ENCODE peak calls at places on chromosomes 2 and 18, in four cellular contexts. One of them, this sample, is unnamed.

GRCh38 chr18:74375999-74376398 is 60.4 kb downstream of the C18orf63 start:
- DNase-seq in GM13977: no peak
- DNase-seq in Calu3: peak
- DNase-seq in GM20000: no peak
- DNase-seq in this sample: no peak

GRCh38 chr2:53896864-53897263 is 37.1 kb upstream of the GPR75 start:
- DNase-seq in GM13977: no peak
- DNase-seq in Calu3: peak
- DNase-seq in GM20000: no peak
- DNase-seq in this sample: no peak

GRCh38 chr2:104434363-104434792 is 419.5 kb upstream of the POU3F3 start:
- DNase-seq in GM20000: peak
- DNase-seq in GM13977: peak
- DNase-seq in Calu3: peak
- DNase-seq in this sample: peak

GRCh38 chr2:64937341-64938230 is 51.6 kb upstream of the SLC1A4 start:
- DNase-seq in GM20000: no peak
- DNase-seq in Calu3: no peak
- DNase-seq in GM13977: no peak
- DNase-seq in this sample: no peak

GRCh38 chr2:32743480-32744236 is 115.8 kb downstream of the TTC27 start:
- DNase-seq in GM13977: peak
- DNase-seq in GM20000: peak
- DNase-seq in Calu3: no peak
- DNase-seq in this sample: no peak

GRCh38 chr2:236550701-236551465 is 18.7 kb upstream of the ACKR3 start:
- DNase-seq in GM13977: peak
- DNase-seq in GM20000: peak
- DNase-seq in Calu3: no peak
- DNase-seq in this sample: peak

GRCh38 chr2:42959148-42959992 is 167.0 kb upstream of the HAAO start:
- DNase-seq in GM20000: no peak
- DNase-seq in GM13977: no peak
- DNase-seq in Calu3: no peak
- DNase-seq in this sample: no peak

GRCh38 chr2:173467751-173468150 is 113.1 kb downstream of the CDCA7 start:
- DNase-seq in Calu3: no peak
- DNase-seq in GM20000: no peak
- DNase-seq in GM13977: no peak
- DNase-seq in this sample: no peak

GRCh38 chr2:190343500-190344274 is at the start of gene INPP1:
- DNase-seq in GM20000: peak
- DNase-seq in GM13977: peak
- DNase-seq in Calu3: peak
- DNase-seq in this sample: peak

GRCh38 chr2:239603411-239604356 is 202.9 kb upstream of the HDAC4 start:
- DNase-seq in GM20000: no peak
- DNase-seq in GM13977: no peak
- DNase-seq in Calu3: no peak
- DNase-seq in this sample: no peak

GRCh38 chr18:42328931-42329330 is 373.9 kb downstream of the PIK3C3 start:
- DNase-seq in Calu3: no peak
- DNase-seq in GM20000: no peak
- DNase-seq in GM13977: no peak
- DNase-seq in this sample: no peak

GRCh38 chr2:197008229-197008628 is 81.7 kb upstream of the PGAP1 start:
- DNase-seq in Calu3: no peak
- DNase-seq in GM20000: no peak
- DNase-seq in GM13977: no peak
- DNase-seq in this sample: no peak

GRCh38 chr2:165646321-165646801 is 147.7 kb downstream of the GALNT3 start:
- DNase-seq in Calu3: no peak
- DNase-seq in GM20000: no peak
- DNase-seq in GM13977: no peak
- DNase-seq in this sample: no peak

GRCh38 chr2:173271825-173272224 is 82.8 kb upstream of the CDCA7 start:
- DNase-seq in Calu3: peak
- DNase-seq in GM20000: no peak
- DNase-seq in GM13977: no peak
- DNase-seq in this sample: no peak

GRCh38 chr2:110881908-110882307 is 149.5 kb downstream of the ACOXL start:
- DNase-seq in GM13977: no peak
- DNase-seq in Calu3: no peak
- DNase-seq in GM20000: no peak
- DNase-seq in this sample: peak

GRCh38 chr18:22822841-22823508 is 110.2 kb upstream of the RBBP8 start:
- DNase-seq in GM20000: peak
- DNase-seq in Calu3: no peak
- DNase-seq in GM13977: peak
- DNase-seq in this sample: no peak

GRCh38 chr2:220876074-220876824 is 695.9 kb downstream of the EPHA4 start:
- DNase-seq in GM13977: no peak
- DNase-seq in GM20000: no peak
- DNase-seq in Calu3: no peak
- DNase-seq in this sample: no peak

GRCh38 chr2:3692375-3692774 is 11.0 kb upstream of the DCDC2C start:
- DNase-seq in Calu3: peak
- DNase-seq in GM20000: peak
- DNase-seq in GM13977: no peak
- DNase-seq in this sample: no peak
- TF ChIP-seq CTCF in Calu3: peak
- TF ChIP-seq CTCF in GM20000: no peak
- TF ChIP-seq CTCF in GM13977: peak
- TF ChIP-seq CTCF in this sample: peak

GRCh38 chr2:206390181-206390580 is 53.2 kb upstream of the ADAM23 start:
- DNase-seq in GM13977: no peak
- DNase-seq in Calu3: no peak
- DNase-seq in GM20000: no peak
- DNase-seq in this sample: no peak

GRCh38 chr2:206389164-206389563 is 54.2 kb upstream of the ADAM23 start:
- DNase-seq in GM13977: no peak
- DNase-seq in GM20000: no peak
- DNase-seq in Calu3: no peak
- DNase-seq in this sample: no peak

GRCh38 chr2:206396216-206396615 is 47.1 kb upstream of the ADAM23 start:
- DNase-seq in GM20000: no peak
- DNase-seq in Calu3: no peak
- DNase-seq in GM13977: no peak
- DNase-seq in this sample: no peak

DNA sequence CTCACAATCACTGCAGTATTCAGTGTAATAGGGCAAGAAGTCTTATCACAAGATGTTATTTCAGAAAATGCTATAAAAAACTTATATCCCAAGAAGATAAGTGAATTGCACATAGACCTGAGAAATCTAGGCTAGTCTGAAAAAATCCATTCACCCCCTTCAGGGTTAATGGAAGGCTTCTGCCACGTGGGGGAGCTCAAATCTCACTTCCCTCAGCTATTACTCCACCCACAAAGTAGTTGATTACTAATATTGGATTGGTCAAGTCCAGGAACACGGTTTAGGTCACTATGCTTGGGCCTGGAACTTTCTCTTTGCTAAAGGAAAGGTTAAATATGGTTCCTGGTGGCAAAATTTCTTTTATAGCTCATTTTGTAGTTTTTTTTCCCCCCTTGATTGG is 51.2 kb upstream of the ADAM23 start:
- DNase-seq in GM20000: peak
- DNase-seq in Calu3: peak
- DNase-seq in GM13977: peak
- DNase-seq in this sample: peak
- TF ChIP-seq CTCF in GM20000: peak
- TF ChIP-seq CTCF in Calu3: peak
- TF ChIP-seq CTCF in GM13977: peak
- TF ChIP-seq CTCF in this sample: peak

DNA sequence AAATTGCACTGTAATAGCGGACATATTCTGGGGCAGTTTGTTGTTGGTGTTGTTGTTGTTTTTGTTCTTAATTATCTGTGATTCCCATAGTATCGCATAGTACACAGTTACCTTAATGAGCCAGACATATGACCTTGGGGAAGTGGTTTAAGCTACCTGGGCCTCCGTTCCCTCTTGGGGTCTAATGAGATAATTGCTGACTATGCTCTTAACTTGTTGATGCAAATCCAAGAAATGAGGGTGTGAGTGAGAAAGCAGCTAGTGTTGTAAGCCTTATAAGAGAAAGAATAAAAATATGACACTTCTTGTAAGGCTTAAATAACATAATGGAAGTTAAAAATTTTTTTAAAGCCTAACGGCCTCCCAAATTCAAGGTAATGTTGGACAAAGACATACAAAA is 7.1 kb downstream of the NMI start:
- DNase-seq in Calu3: no peak
- DNase-seq in GM20000: no peak
- DNase-seq in GM13977: no peak
- DNase-seq in this sample: no peak
- TF ChIP-seq CTCF in Calu3: no peak
- TF ChIP-seq CTCF in GM20000: no peak
- TF ChIP-seq CTCF in GM13977: no peak
- TF ChIP-seq CTCF in this sample: no peak

DNA sequence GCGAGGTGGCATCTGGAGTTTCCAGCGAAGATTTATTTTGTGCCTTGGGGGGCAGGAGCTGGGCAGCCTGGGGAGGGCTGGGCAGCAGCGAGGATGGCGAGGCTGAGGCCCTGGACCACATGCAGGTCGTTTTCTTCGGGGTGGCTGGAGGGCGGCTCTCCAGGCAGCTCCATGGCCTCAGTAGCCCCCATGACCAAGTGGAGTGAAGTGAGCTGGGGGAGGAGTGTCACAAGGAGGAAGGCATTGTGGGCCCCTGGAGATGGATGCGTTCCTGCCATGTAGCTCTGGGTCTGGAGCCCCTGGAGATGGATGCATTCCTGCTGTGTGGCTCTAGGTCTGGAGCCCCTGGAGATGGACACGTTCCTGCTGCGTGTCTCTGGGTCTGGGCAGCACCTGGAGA is 40.4 kb downstream of the SH3BP4 start:
- DNase-seq in GM13977: no peak
- DNase-seq in Calu3: no peak
- DNase-seq in GM20000: no peak
- DNase-seq in this sample: no peak
- TF ChIP-seq CTCF in GM13977: no peak
- TF ChIP-seq CTCF in Calu3: no peak
- TF ChIP-seq CTCF in GM20000: no peak
- TF ChIP-seq CTCF in this sample: no peak

GRCh38 chr18:55869965-55870585 is 282.1 kb upstream of the TCF4 start:
- DNase-seq in Calu3: no peak
- DNase-seq in GM20000: no peak
- DNase-seq in GM13977: no peak
- DNase-seq in this sample: no peak

GRCh38 chr18:55863876-55864275 is 275.9 kb upstream of the TCF4 start:
- DNase-seq in GM13977: no peak
- DNase-seq in Calu3: no peak
- DNase-seq in GM20000: no peak
- DNase-seq in this sample: no peak

GRCh38 chr18:55869547-55869946 is 281.6 kb upstream of the TCF4 start:
- DNase-seq in Calu3: no peak
- DNase-seq in GM13977: no peak
- DNase-seq in GM20000: no peak
- DNase-seq in this sample: no peak

GRCh38 chr18:55868909-55869308 is 280.9 kb upstream of the TCF4 start:
- DNase-seq in GM20000: no peak
- DNase-seq in Calu3: no peak
- DNase-seq in GM13977: no peak
- DNase-seq in this sample: no peak
- TF ChIP-seq CTCF in GM20000: no peak
- TF ChIP-seq CTCF in Calu3: no peak
- TF ChIP-seq CTCF in GM13977: no peak
- TF ChIP-seq CTCF in this sample: no peak

GRCh38 chr2:108195133-108195439 is 44.7 kb upstream of the SULT1C3 start:
- DNase-seq in GM20000: no peak
- DNase-seq in GM13977: no peak
- DNase-seq in Calu3: no peak
- DNase-seq in this sample: no peak

GRCh38 chr2:108199726-108200125 is 40.0 kb upstream of the SULT1C3 start:
- DNase-seq in GM20000: no peak
- DNase-seq in Calu3: no peak
- DNase-seq in GM13977: no peak
- DNase-seq in this sample: no peak

GRCh38 chr2:108193251-108193650 is 46.5 kb upstream of the SULT1C3 start:
- DNase-seq in GM13977: no peak
- DNase-seq in Calu3: no peak
- DNase-seq in GM20000: no peak
- DNase-seq in this sample: no peak

GRCh38 chr2:108189316-108189715 is 50.5 kb upstream of the SULT1C3 start:
- DNase-seq in Calu3: no peak
- DNase-seq in GM20000: no peak
- DNase-seq in GM13977: no peak
- DNase-seq in this sample: no peak

GRCh38 chr2:108194409-108195132 is 45.2 kb upstream of the SULT1C3 start:
- DNase-seq in GM20000: no peak
- DNase-seq in GM13977: peak
- DNase-seq in Calu3: no peak
- DNase-seq in this sample: no peak
- TF ChIP-seq CTCF in GM20000: peak
- TF ChIP-seq CTCF in GM13977: peak
- TF ChIP-seq CTCF in Calu3: no peak
- TF ChIP-seq CTCF in this sample: peak

GRCh38 chr18:30970201-30970816 is 72.2 kb downstream of the DSC3 start:
- DNase-seq in GM20000: no peak
- DNase-seq in Calu3: peak
- DNase-seq in GM13977: no peak
- DNase-seq in this sample: no peak
- TF ChIP-seq CTCF in GM20000: no peak
- TF ChIP-seq CTCF in Calu3: peak
- TF ChIP-seq CTCF in GM13977: peak
- TF ChIP-seq CTCF in this sample: no peak

This sample was measured in activated CD8-positive, alpha-beta T cell treated with anti-CD3 and anti-CD28 coated beads for 36 hours.